ENCODE peak calls at places on chromosomes 4 and X, in five cellular contexts. E, D, C, B and V are unnamed samples.

GRCh38 chr4:2438822-2439718 is 20.3 kb downstream of the CFAP99 start:
- DNase-seq in E (no peak), D (no peak), C (no peak), B (no peak), V (no peak)

GRCh38 chrX:17078031-17078730 is 131.7 kb downstream of the REPS2 start:
- DNase-seq in E (peak), D (no peak), C (no peak), B (no peak), V (no peak)

GRCh38 chrX:70901465-70901864 is 7.0 kb downstream of the TEX11 start:
- DNase-seq in E (no peak), D (no peak), C (no peak), B (no peak), V (no peak)

GRCh38 chr4:162015090-162015489 is 148.7 kb downstream of the FSTL5 start:
- DNase-seq in E (peak), D (no peak), C (no peak), B (no peak), V (no peak)

GRCh38 chr4:648579-649292 is 23.4 kb downstream of the PDE6B start:
- DNase-seq in E (no peak), D (no peak), C (no peak), B (no peak), V (no peak)

GRCh38 chrX:149629730-149630387 is 1.7 kb downstream of the TMEM185A start:
- DNase-seq in E (no peak), D (no peak), C (no peak), B (no peak), V (no peak)

GRCh38 chrX:140440891-140441290 is 64.0 kb downstream of the SOX3 start:
- DNase-seq in E (peak), D (no peak), C (no peak), B (no peak), V (no peak)

GRCh38 chr4:40299704-40300336 is 35.3 kb upstream of the CHRNA9 start:
- DNase-seq in E (no peak), D (no peak), C (no peak), B (no peak), V (no peak)

GRCh38 chr4:147340111-147340510 is 140.8 kb upstream of the EDNRA start:
- DNase-seq in E (peak), D (no peak), C (no peak), B (no peak), V (no peak)

GRCh38 chrX:6968231-6968630 is 179.3 kb upstream of the STS start:
- DNase-seq in E (no peak), D (no peak), C (no peak), B (no peak), V (no peak)

GRCh38 chr4:120007171-120007894 is 59.3 kb downstream of the MAD2L1 start:
- DNase-seq in E (peak), D (no peak), C (no peak), B (no peak), V (no peak)

GRCh38 chr4:84058201-84058600 is 440.9 kb downstream of the NKX6-1 start:
- DNase-seq in E (no peak), D (no peak), C (no peak), B (no peak), V (no peak)

GRCh38 chr4:81664079-81664478 is 192.4 kb upstream of the RASGEF1B start:
- DNase-seq in E (no peak), D (no peak), C (no peak), B (no peak), V (no peak)

GRCh38 chr4:77433102-77433733 is 172.4 kb upstream of the CXCL13 start:
- DNase-seq in E (peak), D (peak), C (peak), B (peak), V (peak)

GRCh38 chr4:76879731-76880364 is 18.1 kb downstream of the SOWAHB start:
- DNase-seq in E (peak), D (no peak), C (no peak), B (no peak), V (no peak)

GRCh38 chrX:14533867-14534266 is 4.5 kb downstream of the GLRA2 start:
- DNase-seq in E (no peak), D (no peak), C (no peak), B (no peak), V (no peak)
- TF ChIP-seq RCOR1 in E (no peak), D (no peak), C (no peak), B (no peak), V (no peak)

DNA sequence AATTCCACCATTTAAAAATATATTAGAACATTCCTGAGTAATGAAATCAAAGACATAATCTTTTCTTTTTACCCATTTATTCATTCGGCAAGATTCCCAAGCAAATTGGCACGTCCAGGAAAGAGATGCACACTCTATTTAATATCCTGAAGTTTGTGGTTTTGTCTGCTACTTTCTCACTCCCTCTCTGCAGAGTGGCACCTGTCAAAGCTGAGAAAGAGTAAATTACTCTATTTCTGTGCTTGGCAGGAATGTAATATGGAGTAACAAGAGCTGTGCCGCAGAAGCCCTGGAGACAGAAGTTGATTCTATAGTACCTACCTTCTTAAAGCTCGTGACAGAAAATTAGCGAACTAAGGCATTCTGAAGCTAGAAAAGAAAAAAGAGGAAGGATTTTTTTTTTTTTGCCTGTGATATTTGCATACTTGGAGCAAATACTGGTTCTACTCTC is 5.5 kb downstream of the GSTCD start:
- DNase-seq in E (no peak), D (no peak), C (no peak), B (no peak), V (no peak)
- TF ChIP-seq RCOR1 in E (no peak), D (no peak), C (no peak), B (no peak), V (no peak)

GRCh38 chrX:10118530-10118929 is 38.2 kb upstream of the CLCN4 start:
- DNase-seq in E (no peak), D (no peak), C (no peak), B (no peak), V (no peak)

GRCh38 chrX:10124506-10125247 is 32.1 kb upstream of the CLCN4 start:
- DNase-seq in E (no peak), D (no peak), C (no peak), B (no peak), V (no peak)

GRCh38 chrX:10119399-10119990 is 37.3 kb upstream of the CLCN4 start:
- DNase-seq in E (peak), D (peak), C (peak), B (peak), V (peak)

GRCh38 chrX:10120828-10121227 is 35.9 kb upstream of the CLCN4 start:
- DNase-seq in E (no peak), D (no peak), C (no peak), B (no peak), V (no peak)

DNA sequence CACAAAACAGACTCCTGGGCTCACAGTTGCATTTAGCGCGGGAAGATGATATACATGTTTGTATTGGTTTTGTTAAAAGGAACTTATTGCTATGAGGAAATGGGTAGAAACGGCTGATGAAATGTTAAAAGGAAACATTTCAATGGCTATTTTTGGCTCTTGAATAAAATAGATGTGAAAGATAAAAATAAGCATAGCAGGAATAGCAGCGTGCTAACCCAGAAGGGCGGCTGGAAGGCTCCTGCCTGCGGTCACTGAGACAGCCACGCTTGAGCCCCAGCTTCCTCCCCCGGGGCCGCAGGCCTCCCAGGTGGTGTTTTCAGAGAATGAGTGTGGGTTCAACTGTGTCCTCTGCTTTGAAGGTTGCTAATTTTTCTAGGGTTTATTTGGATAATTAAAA is 35.0 kb upstream of the CLCN4 start:
- DNase-seq in E (no peak), D (no peak), C (no peak), B (no peak), V (no peak)
- TF ChIP-seq RCOR1 in E (no peak), D (no peak), C (no peak), B (no peak), V (no peak)

DNA sequence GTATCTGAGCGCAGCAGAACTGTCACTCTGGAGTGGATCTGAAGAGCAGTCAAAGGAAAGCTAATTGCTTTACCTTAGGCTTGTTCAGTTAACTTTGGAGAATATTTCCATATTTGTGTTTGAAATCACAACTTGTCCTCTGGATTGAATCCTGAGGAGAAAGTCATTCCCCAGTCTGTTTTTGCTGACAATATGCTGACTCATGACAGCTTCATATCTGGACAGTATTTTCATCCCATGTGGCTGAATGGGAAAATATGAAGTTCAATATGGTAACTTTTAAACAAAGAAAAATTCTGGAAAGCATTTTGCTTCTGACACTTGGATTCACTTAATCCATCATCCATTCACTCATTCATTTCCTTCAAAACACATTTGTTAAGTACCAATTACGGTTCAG is 46.3 kb upstream of the MAGEC3 start:
- DNase-seq in E (no peak), D (no peak), C (no peak), B (no peak), V (no peak)
- TF ChIP-seq RCOR1 in E (no peak), D (no peak), C (no peak), B (no peak), V (no peak)

GRCh38 chr4:7649411-7649740 is 214.6 kb upstream of the PSAPL1 start:
- DNase-seq in E (no peak), D (no peak), C (no peak), B (no peak), V (no peak)

GRCh38 chr4:7648813-7649395 is 214.2 kb upstream of the PSAPL1 start:
- DNase-seq in E (no peak), D (no peak), C (no peak), B (no peak), V (no peak)

GRCh38 chr4:7651461-7651921 is 216.8 kb upstream of the PSAPL1 start:
- DNase-seq in E (peak), D (peak), C (no peak), B (no peak), V (no peak)

GRCh38 chr4:7650606-7651400 is 216.1 kb upstream of the PSAPL1 start:
- DNase-seq in E (no peak), D (no peak), C (no peak), B (no peak), V (peak)

DNA sequence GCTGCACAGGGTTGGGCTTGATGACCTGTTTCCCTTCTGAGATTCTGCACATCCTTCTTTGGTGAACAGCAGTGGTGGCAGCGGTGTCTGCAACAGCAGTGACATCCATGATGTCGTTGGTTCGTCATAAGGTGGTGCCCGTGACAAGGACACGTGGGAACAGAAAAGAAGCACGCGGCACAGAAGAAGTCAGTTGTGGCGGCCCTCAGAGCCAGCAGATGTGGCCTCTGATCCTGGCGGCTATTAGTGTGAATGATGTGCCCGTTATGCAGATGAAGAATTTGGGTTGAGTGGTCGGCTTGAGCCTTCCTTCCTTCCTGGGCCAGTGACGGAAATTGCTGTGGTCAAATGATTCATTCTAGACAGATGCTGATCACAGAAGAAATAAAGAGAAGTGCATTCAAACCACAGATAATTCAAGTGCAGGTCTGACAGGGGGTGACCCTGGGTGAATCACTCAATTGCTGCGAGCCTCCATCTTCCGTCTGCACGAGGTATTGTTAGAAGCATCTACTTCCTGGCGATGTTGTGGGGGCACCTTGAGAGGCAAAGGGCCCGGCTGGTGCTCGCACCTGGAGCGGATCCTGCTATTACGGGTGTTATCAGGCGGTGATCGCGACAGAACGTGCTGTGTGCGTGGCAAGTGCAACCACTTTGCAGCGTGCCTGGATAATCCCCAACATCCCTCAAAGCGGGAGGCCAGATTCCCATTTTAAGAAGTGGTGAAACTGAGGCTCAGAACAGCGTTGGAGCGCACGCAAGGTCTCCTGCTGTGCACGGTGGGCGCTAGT is 215.2 kb upstream of the PSAPL1 start:
- DNase-seq in E (peak), D (no peak), C (no peak), B (peak), V (peak)
- TF ChIP-seq RCOR1 in E (peak), D (no peak), C (no peak), B (no peak), V (no peak)

DNA sequence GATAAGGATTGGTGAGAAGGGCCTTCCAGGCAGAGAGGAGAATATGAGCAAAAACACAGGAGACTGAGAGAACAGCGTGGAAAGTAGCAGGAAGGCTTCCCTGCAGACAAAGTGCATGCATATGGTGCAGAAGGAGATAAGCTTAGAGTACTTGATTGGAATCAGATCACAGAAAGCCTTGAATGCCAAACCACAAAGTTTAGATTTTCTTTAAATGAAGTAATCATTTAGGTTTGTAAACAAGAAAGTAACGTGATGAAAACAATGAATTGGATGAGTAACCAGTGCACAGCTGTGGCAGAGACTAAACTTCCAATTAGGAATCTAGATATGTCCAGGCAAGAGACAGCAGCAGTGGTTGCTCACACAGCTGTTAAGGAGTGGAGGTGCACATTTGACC is 83.8 kb upstream of the C1QTNF7 start:
- DNase-seq in E (peak), D (no peak), C (no peak), B (no peak), V (no peak)
- TF ChIP-seq RCOR1 in E (peak), D (no peak), C (no peak), B (no peak), V (no peak)